ENCODE peak calls at places on chromosomes 11 and 22, in eight cellular contexts. R, X, A, W, F, V, Q and Z are unnamed samples.

GRCh38 chr11:117218133-117218915 is 13.5 kb downstream of the PCSK7 start:
- DNase-seq in R (peak), W (no peak), F (peak), X (no peak), A (no peak), V (no peak), Q (no peak), Z (no peak)

GRCh38 chr11:69004411-69005182 is 8.4 kb downstream of the MRGPRF start:
- DNase-seq in X (no peak), Q (no peak), F (peak), A (no peak), R (no peak), V (no peak), W (no peak), Z (peak)

GRCh38 chr11:9273430-9274336 is 8.5 kb upstream of the DENND5A start:
- DNase-seq in W (peak), Q (peak), X (no peak), V (no peak), F (no peak), R (peak), A (no peak), Z (peak)

GRCh38 chr11:59263225-59263894 is 50.6 kb upstream of the MPEG1 start:
- DNase-seq in V (no peak), A (no peak), R (no peak), Q (no peak), F (no peak), W (no peak), X (no peak), Z (no peak)

GRCh38 chr11:1283091-1283511 is 26.3 kb downstream of the TOLLIP start:
- DNase-seq in A (no peak), F (no peak), W (no peak), Q (no peak), R (no peak), X (no peak), V (no peak), Z (no peak)

GRCh38 chr22:26430600-26430999 is 1.5 kb downstream of the ASPHD2 start:
- DNase-seq in R (no peak), Q (no peak), F (no peak), V (no peak), A (no peak), W (no peak), X (no peak), Z (no peak)

GRCh38 chr11:110196241-110196754 is 100.1 kb downstream of the RDX start:
- DNase-seq in W (no peak), R (peak), A (no peak), Q (peak), F (no peak), V (no peak), X (no peak), Z (no peak)

GRCh38 chr11:46436113-46436512 is 44.5 kb upstream of the CHRM4 start:
- DNase-seq in X (no peak), Q (no peak), R (no peak), W (no peak), A (no peak), F (no peak), V (no peak), Z (no peak)

GRCh38 chr22:44574057-44574456 is 76.0 kb upstream of the RTL6 start:
- DNase-seq in X (no peak), V (peak), Q (peak), A (no peak), F (peak), W (no peak), R (peak), Z (no peak)

GRCh38 chr22:25645266-25645665 is 80.8 kb downstream of the GRK3 start:
- DNase-seq in F (no peak), V (no peak), Q (peak), R (peak), X (no peak), A (no peak), W (no peak), Z (no peak)